ENCODE peak calls at places on chromosomes 13 and 19, in six cellular contexts. U is left cardiac atrium, H is anterior cingulate cortex, Q is T1000, N is glutamatergic neuron, K is A549. X is an unnamed sample.

GRCh38 chr19:13987101-13987890 is 18.8 kb downstream of the RFX1 start:
- DNase-seq in U (peak), H (no peak), Q (no peak), N (no peak), K (no peak), X (no peak)

GRCh38 chr19:53545271-53546065 is 7.5 kb downstream of the ZNF331 start:
- DNase-seq in U (no peak), H (no peak), Q (peak), N (no peak), K (peak), X (no peak)

GRCh38 chr19:35642312-35642711 is 767 bp downstream of the ETV2 start:
- DNase-seq in U (no peak), H (no peak), Q (no peak), N (no peak), K (no peak), X (no peak)

GRCh38 chr13:50225188-50226155 is 210.2 kb downstream of the KCNRG start:
- DNase-seq in U (no peak), H (no peak), Q (no peak), N (no peak), K (no peak), X (no peak)

GRCh38 chr19:53670345-53670744 is 38.5 kb downstream of the DPRX start:
- DNase-seq in U (no peak), H (no peak), Q (no peak), N (no peak), K (no peak), X (no peak)

GRCh38 chr19:21568816-21569496 is 63.6 kb downstream of the ZNF429 start:
- DNase-seq in U (peak), H (peak), Q (peak), N (no peak), K (no peak), X (no peak)

GRCh38 chr19:2970201-2970838 is 7.0 kb upstream of the TLE6 start:
- DNase-seq in U (peak), H (no peak), Q (no peak), N (no peak), K (peak), X (no peak)

GRCh38 chr19:50711805-50712204 is 7.8 kb downstream of the SHANK1 start:
- DNase-seq in U (no peak), H (no peak), Q (no peak), N (no peak), K (no peak), X (no peak)

GRCh38 chr19:45305421-45305820 is 17.3 kb downstream of the CKM start:
- DNase-seq in U (no peak), H (no peak), Q (no peak), N (no peak), K (no peak), X (no peak)

GRCh38 chr13:107835339-107836018 is 379.9 kb downstream of the LIG4 start:
- DNase-seq in U (no peak), H (no peak), Q (peak), N (no peak), K (no peak), X (no peak)

GRCh38 chr19:30719189-30719990 is 347.2 kb downstream of the ZNF536 start:
- DNase-seq in U (peak), H (peak), Q (no peak), N (peak), K (peak), X (peak)

GRCh38 chr19:45640849-45641273 is 1.7 kb upstream of the EML2 start:
- DNase-seq in U (no peak), H (no peak), Q (no peak), N (no peak), K (no peak), X (peak)

GRCh38 chr19:1310853-1311180 is 25.1 kb downstream of the EFNA2 start:
- DNase-seq in U (no peak), H (no peak), Q (no peak), N (no peak), K (no peak), X (peak)

GRCh38 chr19:24159707-24160106 is 72.7 kb downstream of the ZNF254 start:
- DNase-seq in U (no peak), H (no peak), Q (no peak), N (no peak), K (peak), X (no peak)

GRCh38 chr13:113291997-113292862 is 4.8 kb upstream of the LAMP1 start:
- DNase-seq in U (peak), H (no peak), Q (no peak), N (no peak), K (no peak), X (peak)

GRCh38 chr19:17902701-17903100 is 30.1 kb upstream of the CCDC124 start:
- DNase-seq in U (no peak), H (no peak), Q (no peak), N (no peak), K (no peak), X (no peak)

GRCh38 chr13:20174656-20175405 is 14.0 kb upstream of the GJA3 start:
- DNase-seq in U (peak), H (no peak), Q (peak), N (no peak), K (peak), X (no peak)

GRCh38 chr19:48627865-48628314 is 8.6 kb downstream of the SPHK2 start:
- DNase-seq in U (no peak), H (no peak), Q (no peak), N (no peak), K (no peak), X (no peak)

GRCh38 chr13:44052843-44053607 is 173.3 kb downstream of the LACC1 start:
- DNase-seq in U (no peak), H (no peak), Q (no peak), N (peak), K (no peak), X (peak)

GRCh38 chr13:26964278-26965057 is 203.9 kb upstream of the GPR12 start:
- DNase-seq in U (peak), H (no peak), Q (no peak), N (no peak), K (no peak), X (no peak)

GRCh38 chr19:2050991-2051770 is at the start of gene MKNK2:
- DNase-seq in U (peak), H (peak), Q (peak), N (peak), K (peak), X (peak)

GRCh38 chr19:4730740-4731171 is 7.1 kb upstream of the DPP9 start:
- DNase-seq in U (no peak), H (no peak), Q (no peak), N (peak), K (no peak), X (peak)

GRCh38 chr13:44237276-44237767 is 136.3 kb upstream of the SERP2 start:
- DNase-seq in U (peak), H (no peak), Q (no peak), N (no peak), K (peak), X (no peak)

GRCh38 chr13:98998831-98999634 is 21.2 kb upstream of the DOCK9 start:
- DNase-seq in U (no peak), H (no peak), Q (no peak), N (no peak), K (no peak), X (no peak)

GRCh38 chr13:39556856-39557255 is 46.1 kb downstream of the LHFPL6 start:
- DNase-seq in U (no peak), H (no peak), Q (no peak), N (no peak), K (no peak), X (no peak)

GRCh38 chr13:60143775-60144174 is 20.0 kb downstream of the DIAPH3 start:
- DNase-seq in U (no peak), H (no peak), Q (no peak), N (no peak), K (no peak), X (no peak)

GRCh38 chr13:76570485-76570884 is 315.7 kb downstream of the KCTD12 start:
- DNase-seq in U (no peak), H (no peak), Q (no peak), N (no peak), K (no peak), X (no peak)

GRCh38 chr13:94192576-94192975 is 286.9 kb downstream of the DCT start:
- DNase-seq in U (no peak), H (no peak), Q (no peak), N (peak), K (peak), X (peak)

GRCh38 chr19:1470864-1471513 is 8.0 kb downstream of the C19orf25 start:
- DNase-seq in U (no peak), H (no peak), Q (no peak), N (peak), K (no peak), X (peak)

X was measured in ecto neural progenitor cell.